ENCODE peak calls at places on chromosomes 3 and 15, in six cellular contexts. T is suprapubic skin, F is sigmoid colon, R is small intestine, K is fibroblast of lung, O is endodermal cell. M is an unnamed sample. For H3K27me3 and H3K4me1, the result is how much of the 10 kb centered on the place peaks cover.

GRCh38 chr15:54605556-54605955 is 591.2 kb downstream of the RSL24D1 start:
- DNase-seq in R (no peak), K (no peak), F (no peak), O (no peak), T (no peak), M (no peak)

GRCh38 chr3:188085596-188086560 is 68.1 kb upstream of the LPP start:
- DNase-seq in R (no peak), O (no peak), F (no peak), K (no peak), T (no peak), M (no peak)

GRCh38 chr3:12325594-12326295 is 36.9 kb downstream of the PPARG start:
- DNase-seq in R (no peak), F (no peak), T (no peak), O (no peak), K (peak), M (no peak)

GRCh38 chr15:42456971-42457370 is 34.0 kb downstream of the ZNF106 start:
- DNase-seq in O (no peak), K (peak), R (no peak), F (no peak), T (no peak), M (no peak)

GRCh38 chr3:98974442-98974841 is 72.9 kb upstream of the DCBLD2 start:
- DNase-seq in R (no peak), F (no peak), O (no peak), K (no peak), T (no peak), M (no peak)

GRCh38 chr15:80492874-80493273 is 88.7 kb downstream of the ARNT2 start:
- DNase-seq in O (no peak), K (no peak), F (no peak), R (no peak), T (no peak), M (no peak)

GRCh38 chr15:48530528-48530927 is 115.0 kb downstream of the FBN1 start:
- DNase-seq in T (no peak), F (no peak), K (no peak), R (no peak), O (no peak), M (no peak)

GRCh38 chr15:77640615-77641014 is 7.9 kb upstream of the LINGO1 start:
- DNase-seq in F (no peak), O (no peak), K (no peak), R (no peak), T (no peak), M (no peak)

GRCh38 chr15:29638781-29639180 is 183.5 kb downstream of the TJP1 start:
- DNase-seq in O (no peak), F (no peak), R (no peak), K (no peak), T (no peak), M (no peak)

GRCh38 chr3:157844770-157845522 is 261.3 kb downstream of the SHOX2 start:
- DNase-seq in O (no peak), T (no peak), R (no peak), F (no peak), K (no peak), M (no peak)

GRCh38 chr15:36832792-36833191 is 253.4 kb downstream of the CDIN1 start:
- DNase-seq in F (no peak), O (no peak), R (no peak), T (no peak), K (peak), M (no peak)

GRCh38 chr3:24867783-24868182 is 373.1 kb upstream of the THRB start:
- DNase-seq in K (no peak), T (no peak), F (no peak), O (no peak), R (no peak), M (no peak)

GRCh38 chr3:151770941-151771340 is 37.2 kb downstream of the AADACL2 start:
- DNase-seq in T (peak), R (peak), K (peak), F (no peak), O (no peak), M (no peak)

GRCh38 chr15:78044407-78045155 is 32.9 kb downstream of the TBC1D2B start:
- DNase-seq in R (no peak), F (no peak), T (no peak), K (peak), O (peak), M (peak)

GRCh38 chr3:23202203-23202920 is 765 bp upstream of the UBE2E2 start:
- DNase-seq in R (peak), O (peak), F (no peak), K (peak), T (peak), M (no peak)

GRCh38 chr3:189137416-189137815 is 34.4 kb upstream of the TPRG1 start:
- DNase-seq in T (no peak), F (no peak), K (no peak), R (no peak), O (no peak), M (no peak)

GRCh38 chr3:9278498-9278897 is 29.1 kb upstream of the SRGAP3 start:
- DNase-seq in R (no peak), O (no peak), F (no peak), K (no peak), T (no peak), M (no peak)
- H3K27me3 ChIP-seq in R (under half), O (under half), F (under half), K (under half), T (under half), M (under half)

DNA sequence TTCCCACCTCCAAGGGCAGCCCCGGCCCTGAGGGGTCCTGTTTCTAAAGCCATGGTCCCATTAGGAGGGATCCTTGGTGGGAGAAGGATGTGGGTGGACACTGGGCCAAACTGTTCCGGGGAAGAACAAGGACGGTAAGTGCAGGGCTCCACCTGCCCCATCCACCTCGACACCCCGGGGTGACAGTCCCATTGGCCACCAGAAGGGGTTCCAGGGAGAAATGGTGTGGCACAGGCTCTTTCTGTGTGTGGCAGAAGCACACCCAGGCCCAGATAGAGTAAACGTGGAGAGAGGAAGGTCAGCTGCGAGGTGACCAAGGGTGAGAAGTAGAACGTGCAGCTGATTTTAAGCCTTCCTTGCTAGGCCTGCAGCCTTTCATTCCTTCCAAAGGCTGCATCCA is 12.0 kb downstream of the TKT start:
- DNase-seq in R (no peak), O (no peak), T (no peak), K (no peak), F (no peak), M (no peak)
- H3K4me1 ChIP-seq in R (under half), O (under half), T (under half), K (under half), F (under half), M (under half)

GRCh38 chr15:69120732-69121131 is 39.7 kb upstream of the GLCE start:
- DNase-seq in T (no peak), F (no peak), K (no peak), R (no peak), O (no peak), M (no peak)

GRCh38 chr15:69119692-69120395 is 40.6 kb upstream of the GLCE start:
- DNase-seq in F (no peak), R (no peak), T (no peak), O (no peak), K (no peak), M (no peak)

GRCh38 chr15:69118089-69118488 is 42.3 kb upstream of the GLCE start:
- DNase-seq in F (no peak), R (no peak), K (no peak), T (no peak), O (no peak), M (no peak)

GRCh38 chr15:69117431-69117841 is 43.0 kb upstream of the GLCE start:
- DNase-seq in O (peak), T (no peak), K (no peak), R (no peak), F (no peak), M (no peak)

DNA sequence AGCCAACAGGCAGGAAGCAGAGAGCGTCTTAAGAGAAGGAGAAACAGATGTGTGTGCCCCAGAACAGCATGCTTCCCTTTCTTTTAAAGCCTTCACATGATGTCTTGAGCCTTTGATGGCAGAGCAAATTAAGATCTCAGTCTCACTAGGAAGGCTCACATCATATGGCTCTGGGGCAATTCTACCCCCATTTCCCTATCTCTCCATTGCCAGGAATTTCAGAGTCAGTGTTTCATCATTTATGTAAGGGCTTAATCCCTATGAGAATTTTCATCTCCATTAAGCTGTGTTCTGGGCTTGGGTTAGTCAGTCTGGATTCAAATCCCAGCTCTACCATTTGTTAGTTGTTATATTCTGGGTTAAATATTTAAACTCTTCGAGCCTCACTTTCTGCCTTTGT is 41.4 kb upstream of the GLCE start:
- DNase-seq in F (no peak), K (no peak), R (no peak), T (no peak), O (no peak), M (no peak)
- H3K27me3 ChIP-seq in F (under half), K (under half), R (under half), T (under half), O (under half), M (under half)

DNA sequence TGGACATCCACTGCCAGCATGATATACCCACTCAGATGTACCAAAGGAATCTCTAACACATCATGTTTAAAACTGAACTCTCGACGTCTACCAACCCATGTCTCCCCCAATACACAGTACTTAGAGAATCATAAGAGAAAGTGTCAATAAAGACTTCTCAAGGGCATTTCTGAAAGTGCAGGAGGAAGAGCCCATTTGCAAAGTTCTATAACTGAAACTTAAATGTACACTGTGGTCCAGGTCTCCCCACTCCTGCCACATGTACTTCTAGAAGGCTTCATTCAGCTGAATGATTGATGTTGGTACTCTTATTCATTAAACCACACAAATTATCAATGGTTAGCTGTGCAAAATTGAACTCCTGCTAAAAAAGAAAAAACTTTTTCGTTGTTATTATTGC is 31.8 kb downstream of the HERC1 start:
- DNase-seq in K (no peak), O (no peak), F (no peak), R (no peak), T (no peak), M (no peak)
- H3K4me1 ChIP-seq in K (under half), O (under half), F (half or more), R (under half), T (under half), M (under half)

GRCh38 chr3:186108941-186109865 is at the start of gene ETV5:
- DNase-seq in R (peak), F (peak), T (peak), O (peak), K (peak), M (peak)

GRCh38 chr3:186105543-186105942 is 3.3 kb downstream of the ETV5 start:
- DNase-seq in K (no peak), O (no peak), R (no peak), F (no peak), T (no peak), M (no peak)

GRCh38 chr3:186109897-186110803 is 1.3 kb upstream of the ETV5 start:
- DNase-seq in T (peak), K (peak), F (no peak), O (peak), R (no peak), M (no peak)

GRCh38 chr3:186107148-186108105 is 1.5 kb downstream of the ETV5 start:
- DNase-seq in T (peak), F (peak), R (peak), K (peak), O (peak), M (no peak)

DNA sequence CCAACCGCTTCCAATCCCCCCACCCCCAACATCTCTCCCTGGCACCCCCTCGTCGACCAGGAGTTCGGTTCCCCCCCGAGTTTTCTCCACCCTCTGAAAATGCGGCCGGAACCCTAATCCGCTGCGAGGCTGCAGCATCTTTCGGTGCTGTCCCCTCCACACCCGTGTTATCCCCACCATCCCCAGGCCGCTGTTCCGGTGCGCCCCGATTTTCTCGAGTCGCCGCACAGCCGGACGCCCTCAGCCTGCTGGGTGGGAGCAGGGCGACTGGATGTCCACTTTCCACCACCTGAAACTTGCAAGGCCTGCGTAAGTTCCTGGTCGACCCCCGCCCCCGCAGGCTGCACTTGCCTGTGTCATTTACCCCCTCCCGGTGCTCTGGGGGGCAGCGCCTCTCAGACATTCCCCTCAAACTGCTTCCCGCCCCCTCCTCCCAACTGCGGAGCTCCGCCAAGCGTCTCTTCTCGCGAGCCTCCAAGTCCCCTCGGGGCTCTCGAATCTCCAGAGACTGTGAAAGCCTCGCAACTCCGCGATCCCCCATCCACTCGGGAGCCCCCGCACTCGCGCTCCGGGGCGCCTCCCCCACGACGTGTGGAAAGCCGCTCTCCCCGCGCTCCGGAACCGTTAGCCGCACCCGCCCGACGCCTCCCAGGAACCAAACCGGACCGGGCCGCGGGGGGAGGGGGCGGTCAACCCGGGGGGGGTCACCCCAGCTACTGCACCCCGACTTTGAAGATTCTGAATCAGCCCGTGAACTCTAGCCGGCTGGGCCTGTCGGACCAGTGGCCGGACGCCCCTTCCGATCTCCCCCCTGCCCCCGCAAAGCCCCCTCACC is 566 bp downstream of the ETV5 start:
- DNase-seq in R (no peak), O (peak), K (peak), T (peak), F (peak), M (no peak)
- H3K27me3 ChIP-seq in R (under half), O (under half), K (under half), T (under half), F (under half), M (half or more)

DNA sequence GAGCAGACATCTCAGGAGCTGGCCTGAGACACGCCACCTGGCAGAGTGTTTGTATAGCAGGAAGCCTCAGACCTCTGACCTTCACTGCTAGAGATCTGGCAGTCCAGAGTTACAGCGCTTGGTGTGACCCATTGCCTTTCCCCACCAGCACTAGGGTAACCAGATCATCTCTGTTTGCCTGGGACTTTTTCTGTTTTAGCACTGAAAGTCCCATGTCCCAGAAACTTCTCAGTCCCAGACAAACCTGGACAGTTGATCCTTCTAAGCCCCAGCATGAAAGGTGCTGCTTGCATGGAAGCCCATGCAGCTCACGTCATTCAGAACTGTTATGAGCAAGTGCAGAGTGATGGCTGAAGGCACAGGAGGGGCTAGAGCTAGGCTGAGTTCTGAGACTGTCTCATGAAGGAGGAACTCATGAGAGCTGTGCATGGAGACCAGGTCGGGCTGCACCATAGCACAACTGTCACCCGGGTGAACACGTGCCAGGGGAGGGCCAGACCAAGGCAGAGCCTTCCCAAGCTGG is 18.2 kb upstream of the AHSG start:
- DNase-seq in T (no peak), O (no peak), F (no peak), R (no peak), K (no peak), M (no peak)
- H3K4me1 ChIP-seq in T (under half), O (under half), F (under half), R (under half), K (under half), M (under half)

M was measured in effector memory CD4-positive, alpha-beta T cell.